ENCODE peak calls at places on chromosomes 5 and 9, in five cellular contexts. One of them, this sample, is unnamed.
A peak's percentile ranks its signal among the peaks of the same experiment; 100 is the strongest.

GRCh38 chr5:171498166-171498565 is 78.7 kb downstream of the FGF18 start:
- DNase-seq in ascending aorta: no peak
- DNase-seq in lung: no peak
- DNase-seq in choroid plexus epithelial cell: no peak
- DNase-seq in sigmoid colon: no peak
- DNase-seq in this sample: no peak

GRCh38 chr9:76474419-76474818 is 15.4 kb downstream of the GCNT1 start:
- DNase-seq in ascending aorta: no peak
- DNase-seq in lung: no peak
- DNase-seq in choroid plexus epithelial cell: no peak
- DNase-seq in sigmoid colon: no peak
- DNase-seq in this sample: no peak

GRCh38 chr5:41629897-41630296 is 119.5 kb upstream of the PLCXD3 start:
- DNase-seq in ascending aorta: no peak
- DNase-seq in lung: no peak
- DNase-seq in choroid plexus epithelial cell: no peak
- DNase-seq in sigmoid colon: no peak
- DNase-seq in this sample: no peak

GRCh38 chr9:17613723-17614122 is 34.9 kb downstream of the SH3GL2 start:
- DNase-seq in ascending aorta: no peak
- DNase-seq in lung: no peak
- DNase-seq in choroid plexus epithelial cell: peak; percentile 36
- DNase-seq in sigmoid colon: no peak
- DNase-seq in this sample: peak; percentile 86

GRCh38 chr9:110573305-110573704 is 6.2 kb downstream of the SVEP1 start:
- DNase-seq in ascending aorta: no peak
- DNase-seq in lung: no peak
- DNase-seq in choroid plexus epithelial cell: no peak
- DNase-seq in sigmoid colon: no peak
- DNase-seq in this sample: no peak

GRCh38 chr5:141492168-141492885 is 3.4 kb downstream of the PCDHGC5 start:
- DNase-seq in ascending aorta: no peak
- DNase-seq in lung: no peak
- DNase-seq in choroid plexus epithelial cell: no peak
- DNase-seq in sigmoid colon: peak; percentile 56
- DNase-seq in this sample: no peak

GRCh38 chr9:78187763-78188495 is 47.9 kb upstream of the CEP78 start:
- DNase-seq in ascending aorta: no peak
- DNase-seq in lung: peak; percentile 51
- DNase-seq in choroid plexus epithelial cell: peak; percentile 22
- DNase-seq in sigmoid colon: no peak
- DNase-seq in this sample: peak; percentile 18

GRCh38 chr5:144144956-144145751 is 25.3 kb downstream of the YIPF5 start:
- DNase-seq in ascending aorta: no peak
- DNase-seq in lung: no peak
- DNase-seq in choroid plexus epithelial cell: peak; percentile 20
- DNase-seq in sigmoid colon: no peak
- DNase-seq in this sample: no peak

GRCh38 chr5:68730220-68731010 is 363.4 kb upstream of the SLC30A5 start:
- DNase-seq in ascending aorta: peak; percentile 65
- DNase-seq in lung: no peak
- DNase-seq in choroid plexus epithelial cell: peak; percentile 91
- DNase-seq in sigmoid colon: no peak
- DNase-seq in this sample: peak; percentile 90

GRCh38 chr9:18531127-18531526 is 57.2 kb downstream of the ADAMTSL1 start:
- DNase-seq in ascending aorta: no peak
- DNase-seq in lung: no peak
- DNase-seq in choroid plexus epithelial cell: no peak
- DNase-seq in sigmoid colon: no peak
- DNase-seq in this sample: no peak

GRCh38 chr5:95446009-95446408 is 54.8 kb downstream of the FAM81B start:
- DNase-seq in ascending aorta: no peak
- DNase-seq in lung: no peak
- DNase-seq in choroid plexus epithelial cell: peak; percentile 82
- DNase-seq in sigmoid colon: no peak
- DNase-seq in this sample: peak; percentile 57

GRCh38 chr5:36607114-36607561 is 732 bp downstream of the SLC1A3 start:
- DNase-seq in ascending aorta: no peak
- DNase-seq in lung: no peak
- DNase-seq in choroid plexus epithelial cell: peak; percentile 58
- DNase-seq in sigmoid colon: no peak
- DNase-seq in this sample: peak; percentile 73

GRCh38 chr5:55597014-55597981 is 62.5 kb upstream of the PLPP1 start:
- DNase-seq in ascending aorta: peak; percentile 84
- DNase-seq in lung: peak; percentile 39
- DNase-seq in choroid plexus epithelial cell: peak; percentile 33
- DNase-seq in sigmoid colon: peak; percentile 91
- DNase-seq in this sample: peak; percentile 51

GRCh38 chr5:175444905-175445456 is 999 bp upstream of the DRD1 start:
- DNase-seq in ascending aorta: no peak
- DNase-seq in lung: no peak
- DNase-seq in choroid plexus epithelial cell: no peak
- DNase-seq in sigmoid colon: no peak
- DNase-seq in this sample: no peak

DNA sequence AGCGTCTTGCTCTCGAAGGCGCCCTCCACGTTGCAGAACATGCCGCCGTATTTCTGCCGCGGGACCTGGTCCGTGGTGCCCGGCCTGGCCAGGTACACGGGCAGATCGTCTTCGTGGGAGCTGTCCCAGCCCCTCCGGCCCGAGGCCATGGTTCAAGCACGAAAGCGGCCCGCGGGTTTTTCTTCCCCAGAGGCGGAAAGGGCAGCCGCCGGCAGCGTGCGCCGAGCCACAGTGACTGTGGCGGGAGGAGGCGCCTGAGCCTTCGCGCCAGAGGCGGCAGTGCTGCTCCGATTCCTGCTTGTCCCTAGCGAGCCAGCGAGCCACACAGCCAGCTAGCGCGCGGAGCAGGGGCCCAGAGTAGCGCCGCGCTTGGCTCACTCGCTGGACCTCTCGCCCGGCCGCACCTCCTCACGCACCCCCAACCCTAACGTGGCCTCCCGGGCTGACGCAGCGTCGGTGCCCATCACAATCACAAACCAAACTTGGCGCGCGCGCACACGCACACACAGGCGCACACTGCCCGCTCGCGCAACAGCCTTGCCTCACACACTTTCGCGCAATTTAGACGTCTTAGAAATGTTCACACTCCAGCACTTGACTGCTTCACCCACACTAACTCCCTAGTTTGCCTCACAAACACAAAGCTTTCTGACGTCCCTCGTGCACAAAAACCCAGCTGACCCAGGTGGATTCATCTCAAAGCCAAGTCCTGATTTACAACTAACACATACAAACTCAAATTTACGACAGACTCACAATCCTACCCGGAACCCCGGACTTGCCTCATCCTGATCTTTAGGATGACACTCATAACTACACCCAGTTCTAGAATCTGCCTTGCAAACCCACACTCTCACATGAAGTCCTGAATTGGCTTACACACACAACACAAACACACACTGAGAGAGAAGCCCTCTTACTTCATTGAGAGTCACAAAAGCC is at the start of gene DPYSL3:
- DNase-seq in ascending aorta: peak; percentile 88
- DNase-seq in lung: peak; percentile 57
- DNase-seq in choroid plexus epithelial cell: peak; percentile 65
- DNase-seq in sigmoid colon: peak; percentile 94
- DNase-seq in this sample: peak; percentile 84
- H3K4me3 ChIP-seq in ascending aorta: peak within 1 kb of the TSS; percentile 65
- H3K4me3 ChIP-seq in lung: peak within 1 kb of the TSS; percentile 57
- H3K4me3 ChIP-seq in choroid plexus epithelial cell: peak within 1 kb of the TSS; percentile 72
- H3K4me3 ChIP-seq in sigmoid colon: peak within 1 kb of the TSS; percentile 81
- H3K4me3 ChIP-seq in this sample: peak within 1 kb of the TSS; percentile 93

GRCh38 chr5:102700126-102700851 is 54.8 kb upstream of the PAM start:
- DNase-seq in ascending aorta: no peak
- DNase-seq in lung: no peak
- DNase-seq in choroid plexus epithelial cell: no peak
- DNase-seq in sigmoid colon: no peak
- DNase-seq in this sample: no peak

GRCh38 chr5:102700916-102701315 is 54.2 kb upstream of the PAM start:
- DNase-seq in ascending aorta: no peak
- DNase-seq in lung: no peak
- DNase-seq in choroid plexus epithelial cell: no peak
- DNase-seq in sigmoid colon: no peak
- DNase-seq in this sample: no peak

DNA sequence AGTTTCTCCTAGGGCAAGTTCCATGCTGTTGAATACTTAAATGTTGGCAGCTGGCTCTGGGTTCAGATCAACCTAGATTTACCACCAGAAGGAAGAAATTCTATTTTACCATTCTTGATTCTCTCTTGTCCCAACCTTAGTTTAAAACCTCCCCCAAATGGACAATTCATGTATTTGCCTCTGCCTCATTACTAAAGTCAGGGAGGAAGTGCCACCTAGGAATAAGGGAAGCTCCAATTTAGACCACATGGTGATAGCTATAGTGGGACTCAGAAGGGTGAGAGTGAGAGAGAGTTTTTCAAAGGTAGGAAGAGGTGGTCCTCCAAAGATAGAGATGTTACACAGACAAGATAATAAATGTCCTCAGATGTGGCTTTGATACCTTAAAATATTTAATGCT is 53.4 kb upstream of the PAM start:
- DNase-seq in ascending aorta: no peak
- DNase-seq in lung: no peak
- DNase-seq in choroid plexus epithelial cell: no peak
- DNase-seq in sigmoid colon: no peak
- DNase-seq in this sample: no peak
- TF ChIP-seq CTCF in ascending aorta: no peak
- TF ChIP-seq CTCF in lung: no peak
- TF ChIP-seq CTCF in choroid plexus epithelial cell: no peak
- TF ChIP-seq CTCF in sigmoid colon: no peak
- TF ChIP-seq CTCF in this sample: no peak

DNA sequence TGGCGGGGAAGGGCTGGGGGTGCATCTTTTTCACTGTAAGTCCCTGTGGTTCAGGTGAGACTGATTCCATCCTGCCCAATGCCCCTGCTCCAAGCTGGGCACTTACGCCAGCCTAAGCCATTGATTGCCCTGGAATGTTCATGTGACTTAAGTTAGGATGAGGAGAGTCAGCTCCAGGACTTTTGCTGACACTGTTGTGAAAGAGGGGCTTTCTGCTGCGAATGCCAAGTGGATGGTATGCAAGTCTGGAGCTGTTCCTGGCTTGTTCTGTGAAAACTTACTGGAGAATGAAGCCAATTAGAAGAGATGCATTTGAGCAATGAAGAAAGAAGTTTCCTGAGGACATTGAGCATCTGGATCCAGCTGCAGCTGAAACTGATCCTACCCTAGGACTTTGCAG is 61.2 kb upstream of the ZFR start:
- DNase-seq in ascending aorta: no peak
- DNase-seq in lung: no peak
- DNase-seq in choroid plexus epithelial cell: peak; percentile 76
- DNase-seq in sigmoid colon: no peak
- DNase-seq in this sample: no peak
- H3K4me3 ChIP-seq in ascending aorta: no peak overlapping the region
- H3K4me3 ChIP-seq in lung: no peak overlapping the region
- H3K4me3 ChIP-seq in choroid plexus epithelial cell: peak overlapping the region; percentile 12
- H3K4me3 ChIP-seq in sigmoid colon: no peak overlapping the region
- H3K4me3 ChIP-seq in this sample: no peak overlapping the region

GRCh38 chr5:154652746-154653417 is 102.3 kb upstream of the LARP1 start:
- DNase-seq in ascending aorta: no peak
- DNase-seq in lung: no peak
- DNase-seq in choroid plexus epithelial cell: peak; percentile 38
- DNase-seq in sigmoid colon: no peak
- DNase-seq in this sample: no peak
- TF ChIP-seq CTCF in ascending aorta: no peak
- TF ChIP-seq CTCF in lung: no peak
- TF ChIP-seq CTCF in choroid plexus epithelial cell: peak; percentile 42
- TF ChIP-seq CTCF in sigmoid colon: no peak
- TF ChIP-seq CTCF in this sample: no peak

GRCh38 chr9:114591206-114591853 is 3.8 kb downstream of the ATP6V1G1 start:
- DNase-seq in ascending aorta: no peak
- DNase-seq in lung: no peak
- DNase-seq in choroid plexus epithelial cell: peak; percentile 61
- DNase-seq in sigmoid colon: no peak
- DNase-seq in this sample: no peak
- H3K4me3 ChIP-seq in ascending aorta: no peak overlapping the region
- H3K4me3 ChIP-seq in lung: no peak overlapping the region
- H3K4me3 ChIP-seq in choroid plexus epithelial cell: no peak overlapping the region
- H3K4me3 ChIP-seq in sigmoid colon: peak overlapping the region; percentile 6
- H3K4me3 ChIP-seq in this sample: no peak overlapping the region

GRCh38 chr5:140044041-140044440 is 942 bp upstream of the NRG2 start:
- DNase-seq in ascending aorta: no peak
- DNase-seq in lung: no peak
- DNase-seq in choroid plexus epithelial cell: no peak
- DNase-seq in sigmoid colon: no peak
- DNase-seq in this sample: peak; percentile 3

GRCh38 chr5:140041099-140041491 is 2.0 kb downstream of the NRG2 start:
- DNase-seq in ascending aorta: no peak
- DNase-seq in lung: no peak
- DNase-seq in choroid plexus epithelial cell: no peak
- DNase-seq in sigmoid colon: no peak
- DNase-seq in this sample: no peak

GRCh38 chr5:140041492-140042421 is 1.3 kb downstream of the NRG2 start:
- DNase-seq in ascending aorta: peak; percentile 81
- DNase-seq in lung: peak; percentile 34
- DNase-seq in choroid plexus epithelial cell: peak; percentile 25
- DNase-seq in sigmoid colon: peak; percentile 81
- DNase-seq in this sample: peak; percentile 48

GRCh38 chr5:140042551-140043507 is at the start of gene NRG2:
- DNase-seq in ascending aorta: peak; percentile 87
- DNase-seq in lung: peak; percentile 38
- DNase-seq in choroid plexus epithelial cell: peak; percentile 21
- DNase-seq in sigmoid colon: peak; percentile 90
- DNase-seq in this sample: peak; percentile 45

GRCh38 chr5:140043508-140043872 is 391 bp upstream of the NRG2 start:
- DNase-seq in ascending aorta: no peak
- DNase-seq in lung: no peak
- DNase-seq in choroid plexus epithelial cell: no peak
- DNase-seq in sigmoid colon: no peak
- DNase-seq in this sample: no peak
- TF ChIP-seq CTCF in ascending aorta: no peak
- TF ChIP-seq CTCF in lung: no peak
- TF ChIP-seq CTCF in choroid plexus epithelial cell: peak; percentile 15
- TF ChIP-seq CTCF in sigmoid colon: no peak
- TF ChIP-seq CTCF in this sample: peak; percentile 22

GRCh38 chr5:99037668-99038067 is 108.9 kb upstream of the CHD1 start:
- DNase-seq in ascending aorta: no peak
- DNase-seq in lung: no peak
- DNase-seq in choroid plexus epithelial cell: peak; percentile 20
- DNase-seq in sigmoid colon: no peak
- DNase-seq in this sample: no peak
- H3K4me3 ChIP-seq in ascending aorta: no peak overlapping the region
- H3K4me3 ChIP-seq in lung: no peak overlapping the region
- H3K4me3 ChIP-seq in choroid plexus epithelial cell: no peak overlapping the region
- H3K4me3 ChIP-seq in sigmoid colon: no peak overlapping the region
- H3K4me3 ChIP-seq in this sample: no peak overlapping the region

This sample was measured in astrocyte of the spinal cord.